ENCODE peak calls at places on chromosomes 11 and 22, in four cellular contexts. Y, N, D and K are unnamed samples.

GRCh38 chr11:107549253-107549953 is 16.1 kb downstream of the ALKBH8 start:
- DNase-seq in Y (no peak), N (no peak), D (peak; percentile 64), K (no peak)

GRCh38 chr11:1158681-1159525 is 1.1 kb downstream of the MUC5AC start:
- DNase-seq in Y (no peak), N (no peak), D (no peak), K (no peak)

GRCh38 chr11:110182886-110183285 is 89.7 kb downstream of the ZC3H12C start:
- DNase-seq in Y (no peak), N (peak; percentile 60), D (no peak), K (no peak)

GRCh38 chr11:32113637-32114203 is 22.8 kb downstream of the RCN1 start:
- DNase-seq in Y (no peak), N (no peak), D (peak; percentile 35), K (no peak)

GRCh38 chr11:13868710-13869403 is 93.7 kb upstream of the SPON1 start:
- DNase-seq in Y (no peak), N (no peak), D (no peak), K (no peak)

GRCh38 chr22:43846966-43847365 is 15.3 kb downstream of the SULT4A1 start:
- DNase-seq in Y (no peak), N (no peak), D (no peak), K (no peak)

GRCh38 chr11:110855246-110855645 is 143.0 kb upstream of the ARHGAP20 start:
- DNase-seq in Y (no peak), N (no peak), D (no peak), K (no peak)

GRCh38 chr11:83583953-83584352 is 297.8 kb upstream of the CCDC90B start:
- DNase-seq in Y (no peak), N (peak; percentile 91), D (no peak), K (no peak)

GRCh38 chr11:22775248-22775647 is 54.4 kb downstream of the SVIP start:
- DNase-seq in Y (no peak), N (no peak), D (no peak), K (no peak)

GRCh38 chr11:57751676-57752253 is at the start of gene BTBD18:
- DNase-seq in Y (peak; percentile 45), N (peak; percentile 43), D (peak; percentile 89), K (no peak)

GRCh38 chr11:67366546-67366945 is 6.9 kb downstream of the CLCF1 start:
- DNase-seq in Y (no peak), N (no peak), D (no peak), K (no peak)

GRCh38 chr11:55714982-55715888 is 53.2 kb downstream of the OR4C6 start:
- DNase-seq in Y (no peak), N (no peak), D (peak; percentile 57), K (no peak)

GRCh38 chr22:20203142-20204099 is 52.6 kb upstream of the CCDC188 start:
- DNase-seq in Y (no peak), N (peak; percentile 45), D (peak; percentile 63), K (no peak)

GRCh38 chr11:124183045-124183444 is at the start of gene OR10D3:
- DNase-seq in Y (no peak), N (no peak), D (no peak), K (no peak)

GRCh38 chr22:45218974-45219373 is 21.7 kb downstream of the KIAA0930 start:
- DNase-seq in Y (no peak), N (peak; percentile 21), D (no peak), K (no peak)

GRCh38 chr11:75439495-75440120 is 6.6 kb upstream of the KLHL35 start:
- DNase-seq in Y (peak; percentile 17), N (no peak), D (no peak), K (no peak)
- H3K36me3 ChIP-seq in Y (no peaks in the 10 kb centered on the region), N (no peaks in the 10 kb centered on the region), D (no peaks in the 10 kb centered on the region), K (no peaks in the 10 kb centered on the region)

DNA sequence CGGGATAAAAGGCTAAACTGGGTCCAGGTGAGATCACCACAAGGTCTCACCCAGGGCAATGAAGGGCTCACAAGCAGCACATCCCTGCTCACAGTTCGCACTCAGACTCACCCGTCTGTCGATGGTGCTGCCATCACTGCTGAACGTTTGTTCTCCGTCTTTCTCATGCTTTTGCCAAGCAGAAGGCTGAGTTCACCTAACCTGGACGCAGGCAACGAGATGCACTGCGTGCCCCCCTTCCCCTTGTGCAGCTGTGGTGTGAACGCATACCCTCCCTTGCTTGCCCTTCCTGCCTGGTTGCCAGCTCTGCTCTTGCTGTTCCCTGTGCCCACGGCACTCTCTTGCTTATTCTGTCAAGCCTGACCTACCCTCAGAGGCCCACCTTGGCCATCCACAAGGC is 18.0 kb downstream of the KCTD21 start:
- DNase-seq in Y (no peak), N (no peak), D (no peak), K (no peak)
- H3K27ac ChIP-seq in Y (peak overlapping the region; percentile 91), N (no peak overlapping the region), D (no peak overlapping the region), K (no peak overlapping the region)

GRCh38 chr11:88297320-88298263 is 39.9 kb downstream of the CTSC start:
- DNase-seq in Y (no peak), N (peak; percentile 76), D (no peak), K (no peak)
- H3K36me3 ChIP-seq in Y (no peaks in the 10 kb centered on the region), N (no peaks in the 10 kb centered on the region), D (peaks cover 24% of the 10 kb centered on the region), K (peaks cover 10% of the 10 kb centered on the region)

DNA sequence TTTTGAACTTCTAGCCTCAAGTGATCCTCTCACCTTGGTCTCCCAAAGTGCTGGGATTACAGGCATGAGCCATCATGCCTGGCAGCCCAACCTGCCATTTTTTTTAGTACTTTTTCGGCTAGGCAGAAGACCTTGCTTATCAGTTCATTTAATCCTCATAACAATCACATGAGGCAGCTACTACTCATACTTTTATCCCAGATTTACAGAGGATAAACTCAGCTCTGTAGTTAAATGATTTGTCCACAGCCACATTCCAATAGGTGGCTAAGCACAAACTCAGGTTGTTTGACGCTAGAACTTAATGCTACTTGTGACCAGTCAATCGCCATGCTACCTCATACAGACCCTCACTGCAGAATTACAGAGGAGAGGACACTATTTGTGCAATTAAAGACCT is 28.1 kb downstream of the SBF2 start:
- DNase-seq in Y (no peak), N (peak; percentile 19), D (no peak), K (no peak)
- H3K27ac ChIP-seq in Y (no peak overlapping the region), N (no peak overlapping the region), D (no peak overlapping the region), K (no peak overlapping the region)

DNA sequence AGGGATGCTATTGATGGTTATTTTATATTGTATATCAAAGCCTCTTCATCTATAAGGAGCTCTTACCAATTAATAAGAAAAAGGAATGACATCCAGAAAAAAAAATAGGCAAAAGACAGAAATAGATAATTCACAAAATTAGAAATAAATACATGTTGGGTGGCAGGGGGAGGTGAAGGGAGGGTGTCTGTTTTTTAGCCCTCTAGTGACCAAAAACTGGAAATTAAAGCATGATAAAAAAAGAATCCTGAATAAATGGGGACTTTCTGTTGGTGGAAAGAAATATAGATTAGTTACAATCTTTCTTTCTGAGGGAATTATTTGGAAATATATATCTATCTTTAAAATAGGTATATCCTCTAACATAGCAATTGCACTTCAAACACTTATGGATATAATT is 42.0 kb upstream of the TTC36 start:
- DNase-seq in Y (no peak), N (no peak), D (no peak), K (no peak)
- H3K36me3 ChIP-seq in Y (peaks cover 95% of the 10 kb centered on the region), N (peaks cover 18% of the 10 kb centered on the region), D (peaks cover 60% of the 10 kb centered on the region), K (peaks cover 19% of the 10 kb centered on the region)

DNA sequence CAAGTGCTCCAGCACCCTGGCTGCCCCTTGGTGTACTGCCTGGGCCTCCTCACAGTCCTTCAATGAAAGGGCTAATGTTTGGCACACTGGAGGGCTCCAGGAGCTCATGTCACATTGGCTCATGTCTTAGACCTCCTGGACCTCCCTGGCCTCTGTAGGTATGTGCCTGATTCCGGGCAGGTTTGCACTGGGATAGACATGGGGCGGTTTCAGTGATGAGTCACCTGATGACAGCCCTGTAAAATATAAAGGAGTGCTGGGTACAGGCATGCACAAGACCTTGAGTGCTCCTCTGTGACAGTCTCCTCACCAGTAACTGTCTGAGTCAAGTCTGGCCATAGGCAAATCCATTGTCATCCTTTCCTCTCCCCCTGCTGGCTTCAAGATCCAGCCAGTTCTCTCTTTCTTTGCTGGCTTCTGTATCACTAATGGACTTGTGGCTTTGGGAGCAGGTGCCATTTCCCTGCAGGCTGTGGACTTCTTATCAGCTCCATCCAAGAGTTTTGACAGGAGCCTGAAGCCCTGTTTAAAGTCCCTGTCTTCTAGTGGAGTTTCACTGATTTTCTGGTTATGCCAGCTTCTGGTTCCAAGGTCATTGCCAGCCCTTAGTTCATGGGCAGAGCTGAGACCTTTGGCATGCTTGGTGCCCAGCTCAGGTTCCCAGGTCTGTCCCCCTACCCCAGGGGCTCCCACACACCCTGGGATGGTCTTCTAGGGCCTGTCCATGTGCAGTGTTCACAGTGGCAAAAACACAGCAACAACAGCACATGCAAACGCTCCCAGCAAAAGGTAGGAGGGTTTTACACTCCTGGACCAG is 22.7 kb upstream of the P2RY2 start:
- DNase-seq in Y (no peak), N (peak; percentile 25), D (no peak), K (no peak)
- H3K27ac ChIP-seq in Y (no peak overlapping the region), N (no peak overlapping the region), D (no peak overlapping the region), K (no peak overlapping the region)

GRCh38 chr11:122775675-122776271 is 62.5 kb upstream of the CRTAM start:
- DNase-seq in Y (no peak), N (no peak), D (no peak), K (no peak)
- H3K36me3 ChIP-seq in Y (no peaks in the 10 kb centered on the region), N (no peaks in the 10 kb centered on the region), D (no peaks in the 10 kb centered on the region), K (no peaks in the 10 kb centered on the region)

GRCh38 chr22:40050258-40050657 is 55.5 kb downstream of the FAM83F start:
- DNase-seq in Y (no peak), N (no peak), D (no peak), K (no peak)

GRCh38 chr22:40053460-40053859 is 58.7 kb downstream of the FAM83F start:
- DNase-seq in Y (no peak), N (no peak), D (no peak), K (no peak)

GRCh38 chr22:40055143-40055926 is 60.6 kb downstream of the FAM83F start:
- DNase-seq in Y (no peak), N (no peak), D (no peak), K (no peak)

GRCh38 chr22:40054486-40054885 is 59.7 kb downstream of the FAM83F start:
- DNase-seq in Y (no peak), N (no peak), D (no peak), K (no peak)

GRCh38 chr22:40051322-40051721 is 56.6 kb downstream of the FAM83F start:
- DNase-seq in Y (no peak), N (no peak), D (no peak), K (no peak)
- H3K27ac ChIP-seq in Y (no peak overlapping the region), N (no peak overlapping the region), D (no peak overlapping the region), K (no peak overlapping the region)

GRCh38 chr22:37970864-37971263 is 13.5 kb downstream of the SOX10 start:
- DNase-seq in Y (no peak), N (no peak), D (no peak), K (no peak)

GRCh38 chr22:37967147-37967546 is 13.6 kb downstream of the POLR2F start:
- DNase-seq in Y (no peak), N (no peak), D (no peak), K (no peak)

GRCh38 chr22:37968452-37969251 is 15.2 kb downstream of the POLR2F start:
- DNase-seq in Y (no peak), N (no peak), D (no peak), K (no peak)

GRCh38 chr22:37967637-37968451 is 14.3 kb downstream of the POLR2F start:
- DNase-seq in Y (no peak), N (no peak), D (no peak), K (no peak)

GRCh38 chr22:37965940-37966664 is 12.6 kb downstream of the POLR2F start:
- DNase-seq in Y (no peak), N (peak; percentile 48), D (no peak), K (no peak)
- H3K36me3 ChIP-seq in Y (peaks cover 57% of the 10 kb centered on the region), N (peaks cover 14% of the 10 kb centered on the region), D (peaks cover 15% of the 10 kb centered on the region), K (peaks cover 9% of the 10 kb centered on the region)